ENCODE peak calls at places on chromosomes 3 and 15, in seven cellular contexts. D is NCI-H1105 treated with DMSO at 0.1 percent for 48 hours; A is EL; L is AG10803; T is CD8-positive, alpha-beta T cell; E is AG09319; Q is NCI-H2029. O is an unnamed sample.

GRCh38 chr15:41115652-41116115 is 396 bp downstream of the INO80 start:
- DNase-seq in D (peak; percentile 20), A (no peak), L (peak; percentile 52), T (peak; percentile 70), E (peak; percentile 24), Q (peak; percentile 14), O (peak; percentile 51)

GRCh38 chr15:62524848-62525247 is 359.8 kb upstream of the C2CD4B start:
- DNase-seq in D (no peak), A (peak; percentile 13), L (peak; percentile 48), T (no peak), E (no peak), Q (no peak), O (no peak)

GRCh38 chr3:78540485-78540884 is 1227.3 kb downstream of the ROBO1 start:
- DNase-seq in D (no peak), A (no peak), L (no peak), T (no peak), E (no peak), Q (no peak), O (no peak)

GRCh38 chr3:63993653-63994079 is 29.6 kb downstream of the PSMD6 start:
- DNase-seq in D (peak; percentile 38), A (peak; percentile 72), L (peak; percentile 80), T (peak; percentile 56), E (peak; percentile 49), Q (peak; percentile 6), O (peak; percentile 35)

GRCh38 chr15:50353251-50353998 is 1.6 kb downstream of the GABPB1 start:
- DNase-seq in D (no peak), A (peak; percentile 82), L (peak; percentile 94), T (no peak), E (peak; percentile 69), Q (no peak), O (peak; percentile 29)

GRCh38 chr15:82393671-82394070 is 35.9 kb upstream of the GOLGA6L9 start:
- DNase-seq in D (no peak), A (peak; percentile 13), L (peak; percentile 72), T (no peak), E (no peak), Q (no peak), O (no peak)

GRCh38 chr3:150020527-150020926 is 49.8 kb upstream of the PFN2 start:
- DNase-seq in D (no peak), A (peak; percentile 84), L (peak; percentile 45), T (no peak), E (no peak), Q (no peak), O (no peak)

GRCh38 chr3:52053307-52054304 is 2.8 kb downstream of the DUSP7 start:
- DNase-seq in D (no peak), A (peak; percentile 34), L (no peak), T (peak; percentile 44), E (no peak), Q (no peak), O (peak; percentile 59)

GRCh38 chr15:38002883-38003477 is 68.5 kb downstream of the TMCO5A start:
- DNase-seq in D (peak; percentile 3), A (peak; percentile 74), L (peak; percentile 83), T (no peak), E (peak; percentile 63), Q (no peak), O (no peak)

GRCh38 chr3:14411166-14411526 is 8.7 kb downstream of the SLC6A6 start:
- DNase-seq in D (no peak), A (no peak), L (no peak), T (no peak), E (no peak), Q (peak; percentile 44), O (no peak)

GRCh38 chr3:50503504-50503903 is at the start of gene CACNA2D2:
- DNase-seq in D (peak; percentile 30), A (peak; percentile 25), L (no peak), T (peak; percentile 74), E (no peak), Q (peak; percentile 20), O (peak; percentile 43)

GRCh38 chr3:101940521-101940992 is 91.2 kb downstream of the NFKBIZ start:
- DNase-seq in D (peak; percentile 31), A (peak; percentile 98), L (peak; percentile 93), T (no peak), E (peak; percentile 75), Q (no peak), O (no peak)

GRCh38 chr3:79602385-79602784 is 165.4 kb downstream of the ROBO1 start:
- DNase-seq in D (no peak), A (no peak), L (no peak), T (no peak), E (no peak), Q (no peak), O (no peak)

GRCh38 chr15:77010312-77010686 is 15.4 kb downstream of the PSTPIP1 start:
- DNase-seq in D (no peak), A (no peak), L (no peak), T (no peak), E (no peak), Q (peak; percentile 13), O (no peak)

GRCh38 chr3:120450261-120450913 is 405 bp downstream of the FSTL1 start:
- DNase-seq in D (peak; percentile 51), A (peak; percentile 38), L (no peak), T (no peak), E (no peak), Q (no peak), O (no peak)

GRCh38 chr3:110697961-110698360 is 373.7 kb upstream of the NECTIN3 start:
- DNase-seq in D (no peak), A (peak; percentile 3), L (peak; percentile 62), T (no peak), E (peak; percentile 34), Q (no peak), O (no peak)

GRCh38 chr3:118806423-118806822 is 228.2 kb downstream of the IGSF11 start:
- DNase-seq in D (no peak), A (no peak), L (no peak), T (no peak), E (no peak), Q (no peak), O (no peak)

GRCh38 chr3:193586526-193586925 is 6.5 kb upstream of the OPA1 start:
- DNase-seq in D (peak; percentile 61), A (no peak), L (no peak), T (no peak), E (no peak), Q (no peak), O (no peak)

GRCh38 chr3:148861277-148861869 is 3.7 kb upstream of the CPA3 start:
- DNase-seq in D (peak; percentile 85), A (peak; percentile 71), L (peak; percentile 60), T (no peak), E (peak; percentile 18), Q (peak; percentile 31), O (no peak)

GRCh38 chr3:61181874-61182273 is 69.4 kb downstream of the FHIT start:
- DNase-seq in D (no peak), A (peak; percentile 2), L (peak; percentile 1), T (no peak), E (no peak), Q (peak; percentile 4), O (no peak)

GRCh38 chr3:69309810-69310209 is 76.1 kb downstream of the FRMD4B start:
- DNase-seq in D (no peak), A (peak; percentile 31), L (peak; percentile 32), T (no peak), E (no peak), Q (no peak), O (no peak)

GRCh38 chr15:68578960-68579935 is at the start of gene CORO2B:
- DNase-seq in D (peak; percentile 90), A (peak; percentile 74), L (peak; percentile 32), T (no peak), E (no peak), Q (peak; percentile 8), O (no peak)

GRCh38 chr3:127488141-127488672 is 102.3 kb downstream of the TPRA1 start:
- DNase-seq in D (no peak), A (no peak), L (no peak), T (no peak), E (no peak), Q (no peak), O (no peak)

GRCh38 chr15:86526938-86527735 is 447.5 kb downstream of the AGBL1 start:
- DNase-seq in D (peak; percentile 18), A (no peak), L (no peak), T (no peak), E (no peak), Q (no peak), O (no peak)

GRCh38 chr3:174356596-174356995 is 502.5 kb upstream of the NAALADL2 start:
- DNase-seq in D (no peak), A (no peak), L (no peak), T (no peak), E (no peak), Q (no peak), O (no peak)

GRCh38 chr15:37764733-37765191 is 169.7 kb upstream of the TMCO5A start:
- DNase-seq in D (peak; percentile 17), A (peak; percentile 67), L (peak; percentile 60), T (peak; percentile 6), E (peak; percentile 3), Q (no peak), O (no peak)

GRCh38 chr3:137469263-137469662 is 294.9 kb upstream of the SOX14 start:
- DNase-seq in D (no peak), A (no peak), L (no peak), T (no peak), E (no peak), Q (no peak), O (no peak)

GRCh38 chr3:18774319-18774877 is 349.3 kb upstream of the SATB1 start:
- DNase-seq in D (no peak), A (no peak), L (no peak), T (no peak), E (no peak), Q (no peak), O (no peak)

GRCh38 chr15:57118013-57118799 is 199.8 kb downstream of the TCF12 start:
- DNase-seq in D (no peak), A (peak; percentile 45), L (peak; percentile 11), T (no peak), E (no peak), Q (no peak), O (no peak)